ENCODE peak calls at places on chromosomes 12 and 14, in four cellular contexts. H, N, D and A are unnamed samples.

GRCh38 chr14:76056128-76056527 is 70.6 kb downstream of the IFT43 start:
- DNase-seq in H (no peak), N (peak; percentile 20), D (no peak), A (peak; percentile 29)

GRCh38 chr12:104243551-104243950 is 28.0 kb downstream of the TXNRD1 start:
- DNase-seq in H (no peak), N (no peak), D (no peak), A (no peak)

GRCh38 chr14:74299061-74299545 is 3.6 kb downstream of the ABCD4 start:
- DNase-seq in H (no peak), N (no peak), D (peak; percentile 22), A (no peak)

GRCh38 chr12:3752741-3753486 is at the start of gene CRACR2A:
- DNase-seq in H (no peak), N (peak; percentile 59), D (peak; percentile 32), A (peak; percentile 93)

GRCh38 chr14:68510201-68510600 is 282.7 kb downstream of the ZFP36L1 start:
- DNase-seq in H (no peak), N (no peak), D (no peak), A (no peak)

GRCh38 chr12:84408936-84409335 is 503.7 kb downstream of the SLC6A15 start:
- DNase-seq in H (no peak), N (no peak), D (no peak), A (no peak)

GRCh38 chr12:18422849-18423248 is 161.5 kb downstream of the PIK3C2G start:
- DNase-seq in H (no peak), N (no peak), D (no peak), A (no peak)

GRCh38 chr14:50856660-50857059 is 15.2 kb upstream of the ABHD12B start:
- DNase-seq in H (no peak), N (no peak), D (no peak), A (no peak)

DNA sequence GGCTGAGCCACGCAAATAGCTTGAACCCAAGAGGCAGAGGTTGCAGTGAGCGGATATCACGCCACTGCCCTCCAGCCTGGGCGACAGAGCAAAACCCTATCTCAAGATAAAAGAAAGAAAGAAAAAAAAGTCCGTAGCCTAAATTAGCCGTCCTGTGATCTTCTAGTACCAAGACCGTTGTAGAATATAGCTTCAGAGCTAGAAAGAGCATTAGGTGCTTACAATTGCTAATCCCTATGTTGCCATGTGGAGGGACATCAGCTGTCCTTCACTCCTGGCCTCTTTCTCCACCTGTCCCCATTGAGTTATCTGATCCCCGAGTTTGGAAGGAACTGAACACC is 1.2 kb downstream of the CDKN3 start:
- DNase-seq in H (no peak), N (no peak), D (no peak), A (no peak)
- H3K4me3 ChIP-seq in H (peak overlapping the region; percentile 98), N (peak overlapping the region; percentile 78), D (peak overlapping the region; percentile 89), A (peak overlapping the region; percentile 80)

DNA sequence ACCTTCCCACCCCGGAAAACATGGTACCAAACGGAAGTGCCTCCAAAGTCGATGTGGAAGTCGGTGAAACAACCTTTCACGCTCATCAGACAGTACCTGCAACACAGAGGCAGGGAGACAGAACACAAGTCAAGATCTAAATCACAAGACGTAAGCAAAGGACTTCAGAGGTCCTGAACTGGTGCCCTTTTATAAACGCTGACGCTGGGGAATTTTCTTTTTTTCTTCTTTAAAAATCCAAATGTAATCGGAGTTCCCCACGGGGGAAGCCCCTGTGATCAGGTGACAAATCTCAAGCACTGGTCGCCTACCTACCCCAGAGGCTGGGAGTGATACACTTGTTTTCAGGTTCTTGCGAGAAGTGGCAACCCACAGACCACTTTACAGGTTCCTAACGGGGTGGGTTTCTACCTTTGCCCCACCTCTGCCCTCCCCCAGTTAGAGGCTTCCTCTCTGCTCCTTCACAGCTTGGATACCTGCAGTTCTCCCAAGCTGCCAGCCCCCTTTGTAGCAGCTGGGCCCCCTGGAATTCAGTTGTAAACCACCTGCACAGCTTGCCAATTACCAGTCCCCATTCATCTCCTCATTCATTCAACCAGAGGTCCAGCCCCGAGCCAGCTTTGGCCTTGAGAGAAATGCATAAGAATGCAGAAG is 46.2 kb downstream of the KDM2B start:
- DNase-seq in H (no peak), N (no peak), D (no peak), A (no peak)
- TF ChIP-seq POLR2A in H (no peak), N (no peak), D (no peak), A (no peak)

GRCh38 chr14:62378057-62378456 is 615.8 kb downstream of the SNAPC1 start:
- DNase-seq in H (no peak), N (no peak), D (no peak), A (no peak)
- TF ChIP-seq MAX in H (no peak), N (no peak), D (no peak), A (no peak)

DNA sequence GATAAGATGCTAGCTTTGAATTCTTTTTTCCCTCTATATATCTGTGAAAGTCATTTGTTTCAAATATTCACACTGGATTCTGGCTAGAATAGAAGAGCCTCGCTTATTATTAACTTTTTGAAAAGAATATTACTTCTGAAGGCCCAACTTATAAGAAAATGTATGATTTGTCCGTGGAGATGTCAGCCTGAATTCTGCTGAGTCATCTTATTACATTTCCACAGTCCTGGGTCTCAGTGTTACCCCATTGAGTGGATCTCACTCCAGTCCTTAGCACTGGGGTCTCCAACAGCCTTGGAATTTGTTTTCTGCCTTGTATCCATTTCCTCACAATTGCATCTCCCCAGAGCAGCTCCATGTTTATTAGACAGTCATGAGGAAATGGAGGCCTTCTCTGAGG is 907.9 kb downstream of the VRK1 start:
- DNase-seq in H (no peak), N (no peak), D (no peak), A (no peak)
- H3K4me3 ChIP-seq in H (no peak overlapping the region), N (no peak overlapping the region), D (no peak overlapping the region), A (no peak overlapping the region)

GRCh38 chr12:98127336-98127679 is 388.1 kb upstream of the TMPO start:
- DNase-seq in H (no peak), N (no peak), D (no peak), A (no peak)
- TF ChIP-seq POLR2A in H (no peak), N (no peak), D (no peak), A (no peak)

GRCh38 chr12:111424793-111425251 is 19.1 kb downstream of the SH2B3 start:
- DNase-seq in H (no peak), N (no peak), D (no peak), A (no peak)
- TF ChIP-seq MAX in H (no peak), N (no peak), D (no peak), A (no peak)

GRCh38 chr12:46470039-46470627 is 97.6 kb upstream of the SLC38A2 start:
- DNase-seq in H (no peak), N (no peak), D (no peak), A (no peak)
- H3K4me3 ChIP-seq in H (no peak overlapping the region), N (no peak overlapping the region), D (no peak overlapping the region), A (no peak overlapping the region)

GRCh38 chr12:51395283-51396230 is 4.4 kb upstream of the GALNT6 start:
- DNase-seq in H (no peak), N (no peak), D (no peak), A (peak; percentile 35)
- TF ChIP-seq POLR2A in H (no peak), N (no peak), D (no peak), A (no peak)

GRCh38 chr12:99996095-99996494 is 11.4 kb upstream of the ANKS1B start:
- DNase-seq in H (peak; percentile 3), N (no peak), D (no peak), A (no peak)
- TF ChIP-seq MAX in H (no peak), N (no peak), D (no peak), A (no peak)

DNA sequence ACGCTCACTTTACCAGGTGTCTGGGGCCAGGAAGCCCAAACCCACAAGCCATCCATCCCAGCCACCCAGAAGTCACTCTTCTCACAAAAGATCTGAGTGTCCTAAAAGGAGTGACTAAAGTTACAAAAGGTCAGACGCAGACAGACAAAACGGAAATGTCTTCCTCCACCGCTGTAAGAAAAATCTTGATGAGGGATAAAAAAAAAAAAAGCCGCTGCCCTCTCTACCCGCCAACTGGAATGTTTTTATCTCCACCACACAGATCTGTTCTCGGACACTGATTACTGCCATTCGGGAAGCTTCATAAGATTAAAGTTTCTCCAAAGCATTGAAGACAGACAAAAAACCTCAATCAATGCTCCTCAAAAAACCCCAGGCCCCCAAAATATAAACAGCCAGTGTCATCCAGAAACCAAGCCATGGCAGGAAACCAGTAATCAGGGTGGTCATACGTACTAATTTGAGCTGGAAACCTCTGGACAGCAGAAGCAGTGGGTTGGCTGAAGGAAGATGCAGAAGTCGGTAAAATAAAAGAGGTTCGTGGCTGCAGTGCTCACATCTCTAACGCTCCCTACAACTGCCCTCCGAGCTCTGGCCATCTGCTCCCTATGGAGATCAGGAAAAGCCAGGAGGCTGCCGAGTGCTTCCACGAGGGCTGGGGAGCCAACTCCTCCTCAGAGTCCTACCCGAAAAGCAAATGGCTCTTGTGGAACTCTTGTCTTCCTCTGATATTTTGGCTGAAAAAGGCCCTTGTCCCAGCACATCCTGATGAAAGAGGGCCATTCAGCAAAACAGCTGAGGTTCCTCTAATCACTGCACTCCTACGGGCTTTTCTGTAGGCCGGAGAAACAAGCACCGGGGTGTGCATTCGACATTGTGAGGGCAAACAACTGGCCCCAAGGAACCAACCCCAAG is 30.3 kb downstream of the SSH1 start:
- DNase-seq in H (no peak), N (no peak), D (no peak), A (no peak)
- H3K4me3 ChIP-seq in H (no peak overlapping the region), N (no peak overlapping the region), D (no peak overlapping the region), A (no peak overlapping the region)